ENCODE peak calls at places on chromosome 7, in six cellular contexts. I is chondrocyte; Q is cardiac muscle cell; F is fibroblast of lung; E is CD4-positive, alpha-beta T cell; B is activated CD8-positive, alpha-beta T cell treated with anti-CD3 and anti-CD28 coated beads for 36 hours. J is an unnamed sample.

GRCh38 chr7:66277492-66277891 is 72.4 kb downstream of the TPST1 start:
- DNase-seq in I (no peak), Q (no peak), F (no peak), E (no peak), B (no peak), J (no peak)

GRCh38 chr7:125775319-125775718 is 845.7 kb upstream of the POT1 start:
- DNase-seq in I (no peak), Q (no peak), F (no peak), E (no peak), B (no peak), J (no peak)

GRCh38 chr7:16933296-16934248 is 51.8 kb upstream of the AGR3 start:
- DNase-seq in I (no peak), Q (no peak), F (no peak), E (no peak), B (peak; percentile 35), J (no peak)

GRCh38 chr7:112782498-112782897 is 7.7 kb downstream of the TMEM168 start:
- DNase-seq in I (no peak), Q (peak; percentile 4), F (peak; percentile 6), E (no peak), B (peak; percentile 7), J (no peak)

GRCh38 chr7:32536016-32536415 is 40.7 kb downstream of the AVL9 start:
- DNase-seq in I (no peak), Q (no peak), F (no peak), E (no peak), B (no peak), J (no peak)

GRCh38 chr7:154794147-154794780 is 208.7 kb downstream of the PAXIP1 start:
- DNase-seq in I (no peak), Q (peak; percentile 62), F (no peak), E (no peak), B (peak; percentile 42), J (no peak)

GRCh38 chr7:107322015-107322414 is 147.8 kb upstream of the GPR22 start:
- DNase-seq in I (no peak), Q (no peak), F (no peak), E (no peak), B (no peak), J (no peak)

GRCh38 chr7:91263359-91264082 is 712 bp upstream of the FZD1 start:
- DNase-seq in I (no peak), Q (peak; percentile 54), F (peak; percentile 38), E (no peak), B (no peak), J (no peak)

GRCh38 chr7:158791133-158791532 is 38.2 kb downstream of the ESYT2 start:
- DNase-seq in I (no peak), Q (no peak), F (no peak), E (no peak), B (no peak), J (no peak)

GRCh38 chr7:17301491-17302101 is 3.1 kb downstream of the AHR start:
- DNase-seq in I (no peak), Q (peak; percentile 64), F (peak; percentile 72), E (peak; percentile 48), B (peak; percentile 72), J (no peak)

GRCh38 chr7:36188923-36189322 is 35.9 kb downstream of the EEPD1 start:
- DNase-seq in I (no peak), Q (no peak), F (no peak), E (no peak), B (no peak), J (no peak)

DNA sequence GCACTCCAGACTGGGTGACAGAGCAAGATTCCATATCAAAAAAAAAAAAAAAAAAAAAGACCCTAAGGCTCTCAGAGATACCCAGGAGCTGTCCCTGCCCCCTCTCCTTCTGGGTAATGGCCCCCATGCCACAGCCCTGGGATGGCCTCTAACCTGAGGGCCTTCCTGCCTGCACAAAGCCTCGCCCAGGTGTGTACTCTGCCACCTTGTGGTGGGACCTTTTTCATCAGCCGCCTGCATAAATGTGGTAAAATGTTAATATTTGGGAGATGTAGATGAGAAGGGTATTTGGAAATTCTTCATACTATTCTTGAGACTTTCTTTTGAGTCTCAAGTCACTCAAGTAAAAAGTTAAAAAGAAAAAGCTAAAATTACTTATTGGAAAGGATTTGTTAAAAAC is 46.3 kb upstream of the RNF216 start:
- DNase-seq in I (no peak), Q (peak; percentile 14), F (peak; percentile 2), E (peak; percentile 40), B (peak; percentile 71), J (no peak)
- TF ChIP-seq CTCF in I (peak; percentile 74), Q (peak; percentile 48), F (peak; percentile 35), E (peak; percentile 51), B (peak; percentile 61), J (peak; percentile 41)

GRCh38 chr7:64888561-64888900 is 14.5 kb upstream of the ZNF273 start:
- DNase-seq in I (no peak), Q (peak; percentile 13), F (peak; percentile 6), E (no peak), B (no peak), J (no peak)

GRCh38 chr7:64886956-64887545 is 16.0 kb upstream of the ZNF273 start:
- DNase-seq in I (no peak), Q (no peak), F (no peak), E (no peak), B (no peak), J (no peak)

GRCh38 chr7:64889686-64890162 is 13.3 kb upstream of the ZNF273 start:
- DNase-seq in I (no peak), Q (no peak), F (no peak), E (no peak), B (no peak), J (no peak)

GRCh38 chr7:64888901-64889685 is 14.0 kb upstream of the ZNF273 start:
- DNase-seq in I (no peak), Q (peak; percentile 44), F (peak; percentile 7), E (no peak), B (peak; percentile 35), J (no peak)

DNA sequence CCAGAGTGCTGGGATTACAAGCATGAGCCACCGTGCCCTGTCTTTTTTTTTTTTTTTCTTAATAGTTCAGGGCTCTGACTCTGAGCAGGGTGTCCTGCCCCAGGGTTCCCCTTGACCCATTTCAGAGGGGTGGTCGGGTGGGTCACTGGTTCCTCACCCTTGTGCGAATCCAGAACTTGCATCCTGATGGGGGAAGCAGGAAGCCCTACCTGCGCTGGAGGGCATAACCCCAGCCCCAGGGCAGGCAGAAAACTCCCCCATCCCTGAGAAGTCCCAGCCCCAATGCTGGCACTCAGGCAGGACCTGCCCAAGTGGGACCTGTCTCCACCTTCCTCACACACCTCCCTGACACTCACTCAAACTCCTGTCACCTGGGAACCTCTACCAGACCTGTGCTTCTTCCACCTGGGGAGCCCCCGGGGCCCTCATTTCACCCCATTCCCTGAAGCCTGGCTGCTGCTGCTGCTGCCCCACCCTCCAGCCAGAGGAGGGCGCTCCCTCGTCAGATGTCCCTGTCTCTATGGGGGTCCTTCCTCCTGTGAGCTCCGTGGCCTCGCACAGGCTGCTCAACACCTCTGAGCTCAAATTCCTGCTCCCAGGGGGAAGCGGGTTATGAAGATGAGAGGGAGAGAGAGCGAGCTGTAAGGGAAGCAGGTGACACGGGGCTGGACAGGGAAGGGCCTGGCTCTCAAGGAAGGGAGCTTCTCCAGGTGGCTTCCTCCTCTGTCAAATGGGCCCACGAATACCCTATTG is 15.1 kb upstream of the ZNF273 start:
- DNase-seq in I (no peak), Q (peak; percentile 41), F (no peak), E (peak; percentile 32), B (peak; percentile 75), J (no peak)
- TF ChIP-seq CTCF in I (peak; percentile 72), Q (peak; percentile 52), F (peak; percentile 29), E (peak; percentile 54), B (peak; percentile 70), J (no peak)

DNA sequence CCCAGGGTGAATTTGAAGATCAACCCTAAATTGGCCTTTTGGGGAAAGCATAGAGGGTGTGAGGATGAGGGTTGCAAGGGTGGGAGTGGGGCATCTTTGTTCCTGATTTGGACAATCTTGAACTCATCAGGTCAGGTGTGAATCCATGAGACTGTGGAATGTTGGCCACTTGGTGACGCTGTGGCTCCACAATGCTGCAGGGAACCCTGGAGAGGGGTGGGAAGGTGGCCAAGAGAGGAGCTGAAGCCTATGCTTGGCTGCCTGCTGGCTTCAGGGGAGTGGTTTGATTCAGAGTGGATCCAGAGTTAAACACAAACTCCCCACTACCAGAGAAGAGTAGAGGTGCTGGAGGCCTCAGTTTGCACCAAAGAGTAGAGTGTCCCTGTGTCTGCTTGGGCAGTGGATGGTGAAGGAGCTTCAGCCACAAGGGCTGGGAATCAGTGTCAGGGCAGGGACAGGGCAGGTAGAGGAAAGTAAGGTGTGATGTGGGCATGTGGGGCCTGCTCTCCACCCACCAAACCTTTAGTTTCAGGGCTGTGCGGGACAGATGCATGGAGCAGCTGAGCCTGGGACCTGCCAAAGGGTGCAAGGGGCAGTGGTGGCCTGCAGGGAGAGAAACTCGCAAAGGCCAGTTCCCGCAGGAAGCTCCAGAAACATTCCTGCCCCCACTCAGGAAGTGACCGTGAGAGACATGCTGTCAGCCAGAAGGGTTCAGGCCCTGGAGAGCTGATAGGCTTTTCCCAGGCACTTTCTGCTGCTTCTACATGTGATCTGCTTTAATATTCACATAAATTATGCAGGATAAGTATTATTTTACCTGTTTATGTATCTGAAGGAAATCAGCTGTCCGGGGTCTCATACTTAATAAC is 81.0 kb upstream of the PRSS58 start:
- DNase-seq in I (no peak), Q (peak; percentile 77), F (no peak), E (no peak), B (peak; percentile 53), J (no peak)
- TF ChIP-seq CTCF in I (no peak), Q (peak; percentile 34), F (peak; percentile 14), E (no peak), B (no peak), J (peak; percentile 14)

GRCh38 chr7:85384376-85384775 is 197.5 kb upstream of the SEMA3D start:
- DNase-seq in I (no peak), Q (no peak), F (no peak), E (no peak), B (no peak), J (no peak)
- TF ChIP-seq CTCF in I (no peak), Q (no peak), F (no peak), E (no peak), B (no peak), J (no peak)

GRCh38 chr7:142959202-142959601 is 3.0 kb downstream of the KEL start:
- DNase-seq in I (no peak), Q (no peak), F (no peak), E (no peak), B (no peak), J (no peak)

GRCh38 chr7:142961595-142961972 is 579 bp downstream of the KEL start:
- DNase-seq in I (no peak), Q (no peak), F (no peak), E (no peak), B (no peak), J (no peak)

GRCh38 chr7:142961973-142962913 is at the start of gene KEL:
- DNase-seq in I (no peak), Q (no peak), F (no peak), E (no peak), B (no peak), J (no peak)

GRCh38 chr7:142963993-142964392 is 1.8 kb upstream of the KEL start:
- DNase-seq in I (no peak), Q (no peak), F (no peak), E (no peak), B (no peak), J (no peak)

DNA sequence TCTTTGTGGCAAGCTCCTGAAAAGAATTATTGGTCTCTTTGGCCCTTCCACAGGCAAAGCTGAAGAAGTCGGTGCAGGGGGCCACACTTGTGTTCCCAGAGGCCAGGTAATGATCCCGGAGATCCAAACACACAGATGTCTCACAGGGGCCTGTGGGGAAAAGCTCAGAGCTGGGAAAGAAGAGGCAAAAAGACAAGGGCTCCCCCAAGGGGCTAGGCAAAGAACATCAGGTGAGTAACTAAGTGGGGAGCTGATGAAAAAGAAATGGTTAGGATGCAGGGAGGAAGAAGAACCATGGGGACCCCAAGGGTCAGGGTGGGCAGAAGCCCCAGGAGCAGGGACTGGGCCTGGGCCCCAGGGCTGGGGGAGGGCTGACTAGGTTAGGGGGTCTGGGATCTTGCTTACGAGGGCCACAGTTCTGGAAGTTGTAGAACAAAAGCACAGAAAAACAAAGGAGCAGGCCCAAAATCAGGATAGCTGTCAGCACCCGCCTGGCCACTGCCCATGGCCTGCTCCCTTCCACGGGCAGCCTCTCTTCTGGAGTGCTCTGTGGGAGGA is 1.1 kb downstream of the KEL start:
- DNase-seq in I (no peak), Q (no peak), F (no peak), E (no peak), B (peak; percentile 11), J (no peak)
- TF ChIP-seq CTCF in I (no peak), Q (peak; percentile 7), F (no peak), E (no peak), B (no peak), J (no peak)

J was measured in AG09319.